ENCODE peak calls at places on chromosomes 13 and 19, in five cellular contexts. E is H9, C is neuronal stem cell, I is mesenchymal stem cell, X is H1. Z is an unnamed sample.

GRCh38 chr13:106986687-106987434 is 418.9 kb upstream of the ARGLU1 start:
- DNase-seq in I (no peak), C (no peak), X (no peak), E (no peak), Z (peak; percentile 82)

GRCh38 chr19:42352216-42352892 is 26.9 kb downstream of the MEGF8 start:
- DNase-seq in C (peak; percentile 20), E (no peak), X (no peak), I (peak; percentile 6), Z (no peak)

GRCh38 chr19:4284176-4284958 is 5.3 kb downstream of the SHD start:
- DNase-seq in E (peak; percentile 94), I (no peak), X (peak; percentile 89), C (no peak), Z (peak; percentile 27)

GRCh38 chr13:63435668-63436275 is 2020.1 kb upstream of the PCDH20 start:
- DNase-seq in C (no peak), X (no peak), I (peak; percentile 96), E (no peak), Z (peak; percentile 1)

GRCh38 chr13:26664942-26665341 is 95.6 kb downstream of the GPR12 start:
- DNase-seq in I (no peak), X (no peak), E (no peak), C (no peak), Z (no peak)

GRCh38 chr19:575527-576506 is 3.4 kb downstream of the BSG start:
- DNase-seq in X (no peak), I (no peak), C (no peak), E (no peak), Z (no peak)

GRCh38 chr13:96899946-96900345 is 94.3 kb downstream of the OXGR1 start:
- DNase-seq in X (no peak), E (no peak), C (no peak), I (no peak), Z (no peak)

GRCh38 chr13:40666905-40667621 is 622 bp upstream of the FOXO1 start:
- DNase-seq in X (peak; percentile 67), C (peak; percentile 69), I (peak; percentile 72), E (no peak), Z (peak; percentile 44)

GRCh38 chr19:1766800-1767352 is 13.6 kb downstream of the ONECUT3 start:
- DNase-seq in C (no peak), X (peak; percentile 50), I (no peak), E (no peak), Z (no peak)

GRCh38 chr19:3585301-3586123 is at the start of gene GIPC3:
- DNase-seq in E (no peak), X (peak; percentile 70), C (no peak), I (no peak), Z (no peak)

GRCh38 chr19:37933965-37934364 is 27.0 kb downstream of the SIPA1L3 start:
- DNase-seq in C (no peak), X (no peak), E (no peak), I (peak; percentile 58), Z (peak; percentile 64)

GRCh38 chr13:22748866-22749586 is 431.8 kb upstream of the SGCG start:
- DNase-seq in E (no peak), C (no peak), X (no peak), I (no peak), Z (no peak)

GRCh38 chr19:29671393-29672076 is 6.3 kb downstream of the PLEKHF1 start:
- DNase-seq in E (no peak), C (no peak), X (no peak), I (peak; percentile 43), Z (peak; percentile 96)

GRCh38 chr13:113656831-113657671 is 947 bp downstream of the ATP4B start:
- DNase-seq in X (no peak), C (no peak), E (no peak), I (no peak), Z (no peak)

GRCh38 chr13:33556828-33557227 is 261.1 kb upstream of the RFC3 start:
- DNase-seq in C (no peak), I (no peak), X (no peak), E (no peak), Z (no peak)

GRCh38 chr13:43769552-43769951 is 17.2 kb downstream of the ENOX1 start:
- DNase-seq in I (no peak), X (no peak), C (no peak), E (no peak), Z (no peak)

GRCh38 chr13:92224052-92224821 is 825.8 kb downstream of the GPC5 start:
- DNase-seq in X (no peak), E (no peak), I (peak; percentile 97), C (no peak), Z (no peak)

GRCh38 chr13:102907016-102907756 is 61.4 kb downstream of the ERCC5 start:
- DNase-seq in E (no peak), X (no peak), C (no peak), I (no peak), Z (no peak)

GRCh38 chr19:21022996-21023395 is 2.5 kb downstream of the ZNF430 start:
- DNase-seq in I (peak; percentile 48), C (no peak), E (no peak), X (no peak), Z (no peak)

GRCh38 chr19:38734426-38735256 is 9.6 kb downstream of the CAPN12 start:
- DNase-seq in I (peak; percentile 43), X (no peak), C (no peak), E (peak; percentile 39), Z (peak; percentile 58)

GRCh38 chr19:2123682-2124387 is 27.1 kb downstream of the IZUMO4 start:
- DNase-seq in C (peak; percentile 30), E (peak; percentile 70), I (peak; percentile 11), X (peak; percentile 86), Z (no peak)

GRCh38 chr13:107422421-107422820 is 792.9 kb downstream of the LIG4 start:
- DNase-seq in X (no peak), E (no peak), C (no peak), I (no peak), Z (no peak)

GRCh38 chr19:45186509-45187334 is 8.1 kb downstream of the BLOC1S3 start:
- DNase-seq in E (no peak), C (no peak), X (no peak), I (no peak), Z (no peak)

GRCh38 chr19:14580623-14581237 is 2.2 kb upstream of the CLEC17A start:
- DNase-seq in E (no peak), I (no peak), X (no peak), C (no peak), Z (no peak)

GRCh38 chr13:31409678-31410356 is 210.0 kb downstream of the B3GLCT start:
- DNase-seq in E (no peak), X (no peak), C (no peak), I (no peak), Z (no peak)

GRCh38 chr13:113155201-113155600 is 3.2 kb upstream of the PROZ start:
- DNase-seq in E (peak; percentile 20), X (peak; percentile 41), C (no peak), I (no peak), Z (no peak)

GRCh38 chr13:40446365-40446764 is 220.1 kb downstream of the FOXO1 start:
- DNase-seq in E (no peak), X (no peak), C (no peak), I (no peak), Z (no peak)

GRCh38 chr13:81473366-81473899 is 1132.5 kb upstream of the SPRY2 start:
- DNase-seq in C (no peak), X (no peak), I (no peak), E (no peak), Z (peak; percentile 27)

GRCh38 chr19:1401138-1401888 is at the start of gene GAMT:
- DNase-seq in I (peak; percentile 36), X (no peak), C (peak; percentile 46), E (no peak), Z (peak; percentile 37)

GRCh38 chr13:26168276-26168814 is 53.8 kb downstream of the RNF6 start:
- DNase-seq in E (no peak), C (no peak), X (no peak), I (peak; percentile 92), Z (peak; percentile 84)

GRCh38 chr13:92122454-92122853 is 724.0 kb downstream of the GPC5 start:
- DNase-seq in E (no peak), I (no peak), X (no peak), C (no peak), Z (no peak)

GRCh38 chr19:3047307-3048189 is 14.7 kb downstream of the TLE5 start:
- DNase-seq in E (peak; percentile 85), I (peak; percentile 93), C (peak; percentile 81), X (peak; percentile 79), Z (peak; percentile 83)

DNA sequence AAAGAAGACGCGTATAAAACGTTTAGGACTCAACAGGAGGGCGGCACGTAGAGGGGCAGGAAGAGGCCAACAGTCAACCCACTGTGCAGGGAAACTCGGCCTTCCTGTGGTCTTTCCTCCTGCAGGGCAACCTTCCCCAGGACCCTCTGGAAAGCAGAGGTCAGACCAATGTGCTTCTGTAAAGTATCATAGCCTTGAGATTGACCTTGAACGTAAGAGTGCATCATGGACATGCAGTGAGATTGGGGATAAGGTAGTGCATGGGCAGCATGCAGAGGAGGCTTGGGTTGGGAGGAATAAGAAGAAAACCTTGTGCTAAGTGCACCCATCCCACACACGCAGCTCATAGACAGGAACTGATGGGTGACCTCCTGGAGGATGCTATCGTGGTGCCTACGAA is 34.0 kb upstream of the ZNF507 start:
- DNase-seq in X (no peak), C (no peak), I (no peak), E (no peak), Z (no peak)
- H2BK12ac ChIP-seq in X (no peak overlapping the region), C (peak overlapping the region; percentile 66), I (no peak overlapping the region), E (no peak overlapping the region), Z (no peak overlapping the region)

DNA sequence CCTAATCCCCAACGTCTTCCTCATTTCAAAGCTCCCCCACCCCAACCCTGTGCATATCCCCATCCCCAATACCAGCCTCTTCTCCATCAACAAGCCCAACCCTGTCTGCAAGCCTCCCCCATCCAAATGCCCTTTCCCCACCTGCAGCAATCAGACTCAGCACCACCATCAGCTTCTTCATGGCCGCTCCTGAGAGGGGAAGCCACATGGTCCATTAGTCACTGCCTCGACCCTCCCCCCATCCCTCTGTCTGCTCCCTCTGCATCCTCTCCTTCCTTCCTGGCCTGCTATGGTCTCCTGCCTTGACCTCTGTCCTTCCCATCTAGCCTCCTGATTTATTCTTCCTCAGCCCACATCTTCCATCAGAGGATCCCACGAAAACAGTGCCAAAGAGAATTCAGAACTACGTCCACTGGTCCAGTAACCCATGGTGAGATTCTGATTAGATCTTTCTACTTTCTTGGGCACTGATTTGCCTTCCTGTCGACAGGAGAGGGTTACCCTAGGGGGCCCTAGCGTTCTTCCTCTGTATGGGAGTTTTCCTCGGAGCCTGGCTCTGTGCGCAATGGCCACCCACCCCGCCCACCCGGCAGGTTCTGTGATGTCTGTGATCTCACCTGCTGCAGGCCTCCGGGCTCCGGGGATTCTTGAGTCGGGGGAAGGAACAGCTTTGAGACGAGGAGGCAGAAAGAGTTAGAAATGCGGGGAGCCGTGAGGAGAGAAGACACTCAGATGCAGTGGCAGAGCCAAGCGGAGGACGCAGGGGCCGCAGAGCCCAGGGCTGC is 1.3 kb downstream of the KLK6 start:
- DNase-seq in C (no peak), X (no peak), E (peak; percentile 44), I (no peak), Z (no peak)
- H2BK12ac ChIP-seq in C (no peak overlapping the region), X (no peak overlapping the region), E (no peak overlapping the region), I (no peak overlapping the region), Z (peak overlapping the region; percentile 16)

GRCh38 chr13:79282976-79283375 is 123.1 kb downstream of the RBM26 start:
- DNase-seq in C (no peak), X (no peak), I (no peak), E (no peak), Z (peak; percentile 20)
- H2BK12ac ChIP-seq in C (no peak overlapping the region), X (no peak overlapping the region), I (no peak overlapping the region), E (no peak overlapping the region), Z (no peak overlapping the region)

DNA sequence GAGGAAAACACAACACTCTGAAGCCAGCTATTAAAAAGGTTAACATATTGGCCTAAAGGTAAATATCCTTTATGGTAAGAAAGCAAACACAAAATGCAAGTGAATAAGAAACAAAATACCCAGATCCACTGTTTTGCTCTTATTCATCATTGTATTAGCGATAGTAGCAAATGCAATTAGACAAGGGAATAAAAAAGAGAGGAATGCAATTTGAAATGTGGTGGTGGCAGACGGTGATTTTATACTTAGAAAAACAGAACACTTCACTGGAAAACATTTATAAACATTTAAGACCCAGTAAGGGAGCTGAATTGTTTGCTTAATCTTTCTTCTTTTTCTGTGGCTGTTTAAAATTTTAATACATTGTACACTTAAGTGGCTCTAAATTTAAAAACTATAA is 17.2 kb upstream of the CYP4F2 start:
- DNase-seq in E (no peak), I (no peak), X (no peak), C (no peak), Z (no peak)
- H2BK12ac ChIP-seq in E (no peak overlapping the region), I (no peak overlapping the region), X (no peak overlapping the region), C (no peak overlapping the region), Z (no peak overlapping the region)

Z was measured in trophoblast cell.